ENCODE peak calls at places on chromosomes 2 and 18, in seven cellular contexts. M is astrocyte of the cerebellum, O is A172, S is fibroblast of the conjunctiva, T is GM10248, Y is mesothelial cell of epicardium, K is progenitor cell of endocrine pancreas. B is an unnamed sample.

GRCh38 chr2:42249887-42250286 is 80.7 kb downstream of the EML4 start:
- DNase-seq in M (peak), O (peak), S (no peak), T (no peak), Y (no peak), K (no peak), B (no peak)

GRCh38 chr2:25131567-25132295 is 36.6 kb downstream of the POMC start:
- DNase-seq in M (no peak), O (no peak), S (no peak), T (no peak), Y (no peak), K (no peak), B (no peak)

GRCh38 chr18:3411854-3412268 is 38.1 kb upstream of the TGIF1 start:
- DNase-seq in M (no peak), O (no peak), S (no peak), T (no peak), Y (no peak), K (no peak), B (no peak)

GRCh38 chr2:55418512-55419235 is 982 bp downstream of the CCDC88A start:
- DNase-seq in M (no peak), O (peak), S (no peak), T (no peak), Y (no peak), K (no peak), B (no peak)

GRCh38 chr2:151967829-151968722 is 130.8 kb downstream of the CACNB4 start:
- DNase-seq in M (no peak), O (no peak), S (no peak), T (no peak), Y (no peak), K (no peak), B (no peak)

GRCh38 chr2:174342600-174343342 is 8.0 kb downstream of the SP9 start:
- DNase-seq in M (no peak), O (no peak), S (no peak), T (no peak), Y (no peak), K (no peak), B (no peak)

GRCh38 chr2:144078091-144078490 is 441.8 kb downstream of the ZEB2 start:
- DNase-seq in M (no peak), O (no peak), S (peak), T (no peak), Y (no peak), K (no peak), B (no peak)

GRCh38 chr2:73163522-73164367 is 38.6 kb upstream of the NOTO start:
- DNase-seq in M (peak), O (peak), S (peak), T (peak), Y (peak), K (peak), B (peak)

GRCh38 chr2:155363349-155363888 is 664.9 kb downstream of the KCNJ3 start:
- DNase-seq in M (no peak), O (no peak), S (no peak), T (no peak), Y (no peak), K (no peak), B (no peak)

GRCh38 chr18:8107426-8107825 is 501.8 kb upstream of the RAB12 start:
- DNase-seq in M (peak), O (no peak), S (no peak), T (no peak), Y (no peak), K (no peak), B (no peak)

GRCh38 chr2:134348239-134348638 is 94.4 kb downstream of the MGAT5 start:
- DNase-seq in M (no peak), O (peak), S (no peak), T (no peak), Y (no peak), K (no peak), B (no peak)

GRCh38 chr2:27723372-27724144 is 48.0 kb upstream of the MRPL33 start:
- DNase-seq in M (peak), O (peak), S (peak), T (peak), Y (no peak), K (peak), B (no peak)

GRCh38 chr2:224545884-224546644 is 39.1 kb downstream of the CUL3 start:
- DNase-seq in M (peak), O (no peak), S (no peak), T (no peak), Y (no peak), K (no peak), B (no peak)

GRCh38 chr2:134158295-134158694 is 95.6 kb upstream of the MGAT5 start:
- DNase-seq in M (no peak), O (no peak), S (no peak), T (no peak), Y (no peak), K (no peak), B (no peak)

GRCh38 chr2:30683240-30683956 is 123.8 kb downstream of the CAPN13 start:
- DNase-seq in M (no peak), O (no peak), S (no peak), T (no peak), Y (no peak), K (no peak), B (no peak)

GRCh38 chr2:215619022-215619958 is 183.4 kb upstream of the FN1 start:
- DNase-seq in M (no peak), O (peak), S (no peak), T (no peak), Y (no peak), K (no peak), B (no peak)

GRCh38 chr2:183162362-183162761 is 38.1 kb downstream of the NUP35 start:
- DNase-seq in M (peak), O (peak), S (peak), T (no peak), Y (no peak), K (no peak), B (no peak)

GRCh38 chr2:214410128-214410775 is 602 bp upstream of the VWC2L start:
- DNase-seq in M (no peak), O (no peak), S (no peak), T (no peak), Y (no peak), K (no peak), B (no peak)

GRCh38 chr2:144137705-144138428 is 382.1 kb downstream of the ZEB2 start:
- DNase-seq in M (peak), O (peak), S (no peak), T (no peak), Y (no peak), K (no peak), B (no peak)

GRCh38 chr2:237686659-237687136 is 59.3 kb downstream of the LRRFIP1 start:
- DNase-seq in M (no peak), O (no peak), S (no peak), T (no peak), Y (no peak), K (no peak), B (no peak)

GRCh38 chr2:72719416-72719815 is 106.4 kb downstream of the EXOC6B start:
- DNase-seq in M (no peak), O (no peak), S (no peak), T (no peak), Y (no peak), K (no peak), B (no peak)

GRCh38 chr2:196331143-196331542 is 159.8 kb upstream of the STK17B start:
- DNase-seq in M (peak), O (peak), S (peak), T (no peak), Y (no peak), K (no peak), B (no peak)

GRCh38 chr2:230925443-230925878 is 419 bp upstream of the GPR55 start:
- DNase-seq in M (no peak), O (no peak), S (no peak), T (no peak), Y (no peak), K (no peak), B (no peak)

B was measured in type B pancreatic cell.